ENCODE peak calls at places on chromosomes 6 and 20, in seven cellular contexts. P is stimulated activated CD4-positive, alpha-beta T cell treated with anti-CD3 and anti-CD28 coated beads, Interleukin-4, amount 100 ng/mL, for 4 hours; U is posterior cingulate gyrus; D is effector memory CD8-positive, alpha-beta T cell; S is GM04503; X is iris pigment epithelial cell; R is GM20000. B is an unnamed sample.

GRCh38 chr20:31861346-31862156 is 8.8 kb downstream of the DUSP15 start:
- DNase-seq in P (peak; percentile 67), U (no peak), D (peak; percentile 50), S (no peak), X (peak; percentile 54), R (peak; percentile 95), B (peak; percentile 46)

GRCh38 chr6:124961468-124961783 is 811 bp upstream of the RNF217 start:
- DNase-seq in P (no peak), U (no peak), D (no peak), S (no peak), X (no peak), R (no peak), B (no peak)

GRCh38 chr6:106751501-106752252 is 122.3 kb downstream of the QRSL1 start:
- DNase-seq in P (no peak), U (no peak), D (no peak), S (no peak), X (no peak), R (no peak), B (no peak)

GRCh38 chr20:24986436-24987015 is 6.0 kb downstream of the APMAP start:
- DNase-seq in P (no peak), U (no peak), D (no peak), S (no peak), X (no peak), R (no peak), B (peak; percentile 29)

GRCh38 chr6:99393698-99394531 is at the start of gene COQ3:
- DNase-seq in P (peak; percentile 50), U (peak; percentile 71), D (peak; percentile 40), S (peak; percentile 23), X (peak; percentile 76), R (peak; percentile 82), B (no peak)

GRCh38 chr20:21632654-21633053 is 72.8 kb upstream of the PAX1 start:
- DNase-seq in P (no peak), U (no peak), D (no peak), S (no peak), X (no peak), R (no peak), B (no peak)

GRCh38 chr20:52150440-52151258 is 40.9 kb downstream of the ZFP64 start:
- DNase-seq in P (no peak), U (no peak), D (peak; percentile 9), S (peak; percentile 3), X (peak; percentile 57), R (peak; percentile 71), B (no peak)

GRCh38 chr6:165821754-165822153 is 158.7 kb upstream of the PDE10A start:
- DNase-seq in P (no peak), U (no peak), D (no peak), S (no peak), X (no peak), R (no peak), B (no peak)

GRCh38 chr6:155154158-155154830 is 109.5 kb upstream of the CLDN20 start:
- DNase-seq in P (no peak), U (no peak), D (no peak), S (peak; percentile 64), X (peak; percentile 95), R (no peak), B (no peak)

GRCh38 chr6:21115111-21115510 is 478.4 kb upstream of the SOX4 start:
- DNase-seq in P (no peak), U (no peak), D (no peak), S (peak; percentile 27), X (peak; percentile 81), R (no peak), B (peak; percentile 94)

GRCh38 chr6:112145080-112145573 is 57.7 kb downstream of the FAM229B start:
- DNase-seq in P (no peak), U (no peak), D (no peak), S (no peak), X (no peak), R (no peak), B (no peak)

GRCh38 chr20:38630727-38631126 is 29.1 kb downstream of the ARHGAP40 start:
- DNase-seq in P (no peak), U (no peak), D (no peak), S (no peak), X (no peak), R (no peak), B (no peak)

GRCh38 chr20:52103911-52104545 is 87.6 kb downstream of the ZFP64 start:
- DNase-seq in P (no peak), U (no peak), D (no peak), S (no peak), X (peak; percentile 36), R (peak; percentile 51), B (no peak)

GRCh38 chr6:67009818-67010217 is 1302.8 kb upstream of the EYS start:
- DNase-seq in P (no peak), U (no peak), D (no peak), S (no peak), X (no peak), R (no peak), B (no peak)

GRCh38 chr6:43666181-43666920 is 21.2 kb downstream of the MRPS18A start:
- DNase-seq in P (no peak), U (no peak), D (no peak), S (no peak), X (no peak), R (no peak), B (no peak)

GRCh38 chr6:122730334-122730733 is 49.2 kb upstream of the FABP7 start:
- DNase-seq in P (no peak), U (no peak), D (no peak), S (no peak), X (no peak), R (no peak), B (no peak)

B was measured in NCI-H187 treated with DMSO at 0.1 percent for 48 hours.